ENCODE peak calls at places on chromosomes 7 and 10, in six cellular contexts. N is AG10803; F is stimulated activated naive CD8-positive, alpha-beta T cell treated with anti-CD3 and anti-CD28 coated beads, Interleukin-15, amount 100 ng/mL, for 72 hours; U is left cardiac atrium; K is NCI-H1105; X is A172. T is an unnamed sample.

GRCh38 chr7:141227454-141227853 is 153.6 kb downstream of the TMEM178B start:
- DNase-seq in N (no peak), F (no peak), U (no peak), K (no peak), X (no peak), T (no peak)

GRCh38 chr10:102300289-102300843 is 55.0 kb downstream of the GBF1 start:
- DNase-seq in N (peak), F (no peak), U (no peak), K (no peak), X (peak), T (no peak)

GRCh38 chr7:114416089-114416990 is 1.7 kb downstream of the FOXP2 start:
- DNase-seq in N (no peak), F (no peak), U (no peak), K (no peak), X (no peak), T (no peak)

GRCh38 chr10:42963302-42963701 is 113.6 kb upstream of the RET start:
- DNase-seq in N (no peak), F (no peak), U (no peak), K (no peak), X (no peak), T (no peak)

GRCh38 chr10:35613597-35614226 is 8.6 kb downstream of the GJD4 start:
- DNase-seq in N (peak), F (no peak), U (no peak), K (no peak), X (peak), T (no peak)

GRCh38 chr7:99943641-99944507 is 14.5 kb upstream of the GJC3 start:
- DNase-seq in N (no peak), F (no peak), U (no peak), K (no peak), X (no peak), T (no peak)

GRCh38 chr7:15938153-15938552 is 251.7 kb upstream of the MEOX2 start:
- DNase-seq in N (no peak), F (no peak), U (no peak), K (no peak), X (no peak), T (no peak)

GRCh38 chr7:143359769-143360168 is 2.7 kb downstream of the FAM131B start:
- DNase-seq in N (no peak), F (no peak), U (no peak), K (no peak), X (no peak), T (no peak)

GRCh38 chr10:944034-944831 is 12.7 kb upstream of the LARP4B start:
- DNase-seq in N (peak), F (no peak), U (peak), K (no peak), X (peak), T (peak)

GRCh38 chr7:78151229-78151628 is 352.7 kb downstream of the PHTF2 start:
- DNase-seq in N (peak), F (no peak), U (no peak), K (peak), X (peak), T (no peak)

GRCh38 chr7:106056513-106057203 is 55.5 kb downstream of the SYPL1 start:
- DNase-seq in N (peak), F (peak), U (peak), K (peak), X (peak), T (peak)

GRCh38 chr10:91540714-91541113 is 92.2 kb downstream of the PPP1R3C start:
- DNase-seq in N (peak), F (no peak), U (no peak), K (no peak), X (peak), T (no peak)

GRCh38 chr10:50312464-50313437 is 61.4 kb upstream of the ASAH2 start:
- DNase-seq in N (peak), F (no peak), U (no peak), K (no peak), X (no peak), T (no peak)

GRCh38 chr7:47327698-47328391 is 254.1 kb downstream of the TNS3 start:
- DNase-seq in N (peak), F (no peak), U (peak), K (no peak), X (peak), T (peak)

GRCh38 chr10:86299562-86299961 is 67.0 kb downstream of the GRID1 start:
- DNase-seq in N (no peak), F (no peak), U (no peak), K (no peak), X (no peak), T (no peak)

GRCh38 chr10:16996530-16996964 is 133.1 kb downstream of the CUBN start:
- DNase-seq in N (peak), F (no peak), U (no peak), K (no peak), X (peak), T (no peak)

GRCh38 chr10:62980697-62981495 is 152.2 kb upstream of the NRBF2 start:
- DNase-seq in N (no peak), F (no peak), U (no peak), K (no peak), X (peak), T (no peak)